ENCODE peak calls at places on chromosomes 5 and 9, in ten cellular contexts. X is astrocyte, Q is A549, W is heart right ventricle, N is MM.1S, E is fibroblast of mammary gland, Y is fibroblast of lung, V is HFF-Myc, Z is Caco-2, K is BJ. H is an unnamed sample.

GRCh38 chr9:89786650-89787049 is 181.8 kb downstream of the GADD45G start:
- DNase-seq in X (no peak), Q (no peak), W (peak), N (no peak), E (no peak), Y (peak), V (no peak), Z (no peak), K (no peak), H (no peak)

GRCh38 chr9:125521462-125522327 is 185.3 kb downstream of the MAPKAP1 start:
- DNase-seq in X (peak), Q (peak), W (no peak), N (peak), E (peak), Y (peak), V (peak), Z (no peak), K (peak), H (no peak)

GRCh38 chr9:76701441-76702031 is 62.7 kb upstream of the PCA3 start:
- DNase-seq in X (peak), Q (no peak), W (no peak), N (no peak), E (peak), Y (peak), V (no peak), Z (no peak), K (no peak), H (no peak)

GRCh38 chr5:112918679-112919078 is 3.3 kb downstream of the REEP5 start:
- DNase-seq in X (no peak), Q (no peak), W (no peak), N (no peak), E (no peak), Y (peak), V (no peak), Z (no peak), K (no peak), H (no peak)

GRCh38 chr9:75238311-75238976 is 150.1 kb downstream of the OSTF1 start:
- DNase-seq in X (peak), Q (peak), W (peak), N (peak), E (peak), Y (peak), V (peak), Z (peak), K (no peak), H (peak)

GRCh38 chr9:947985-948384 is 28.5 kb upstream of the DMRT3 start:
- DNase-seq in X (no peak), Q (no peak), W (no peak), N (no peak), E (no peak), Y (no peak), V (no peak), Z (no peak), K (no peak), H (no peak)

GRCh38 chr5:126516133-126516532 is 78.9 kb downstream of the ALDH7A1 start:
- DNase-seq in X (peak), Q (no peak), W (no peak), N (no peak), E (peak), Y (peak), V (no peak), Z (no peak), K (no peak), H (no peak)

GRCh38 chr5:91651704-91652103 is 268.6 kb upstream of the ARRDC3 start:
- DNase-seq in X (no peak), Q (peak), W (no peak), N (no peak), E (peak), Y (no peak), V (no peak), Z (no peak), K (no peak), H (no peak)

GRCh38 chr9:81716409-81716808 is 27.1 kb upstream of the TLE1 start:
- DNase-seq in X (peak), Q (no peak), W (no peak), N (no peak), E (peak), Y (peak), V (no peak), Z (no peak), K (no peak), H (no peak)

GRCh38 chr5:171311698-171312083 is 2.6 kb downstream of the TLX3 start:
- DNase-seq in X (no peak), Q (no peak), W (no peak), N (no peak), E (no peak), Y (no peak), V (no peak), Z (no peak), K (no peak), H (no peak)

GRCh38 chr5:76737131-76737556 is 21.2 kb downstream of the F2R start:
- DNase-seq in X (no peak), Q (no peak), W (no peak), N (peak), E (no peak), Y (no peak), V (no peak), Z (no peak), K (no peak), H (no peak)

GRCh38 chr5:111172504-111172903 is 51.7 kb upstream of the CAMK4 start:
- DNase-seq in X (no peak), Q (no peak), W (no peak), N (no peak), E (no peak), Y (no peak), V (no peak), Z (no peak), K (no peak), H (no peak)

GRCh38 chr9:76294301-76294700 is 99.9 kb downstream of the RFK start:
- DNase-seq in X (no peak), Q (no peak), W (no peak), N (no peak), E (no peak), Y (no peak), V (no peak), Z (no peak), K (no peak), H (no peak)

GRCh38 chr9:83472221-83472665 is 66.0 kb downstream of the FRMD3 start:
- DNase-seq in X (peak), Q (peak), W (peak), N (no peak), E (peak), Y (peak), V (no peak), Z (peak), K (peak), H (no peak)

GRCh38 chr9:135945969-135946368 is 15.2 kb downstream of the UBAC1 start:
- DNase-seq in X (no peak), Q (no peak), W (no peak), N (no peak), E (no peak), Y (no peak), V (no peak), Z (peak), K (no peak), H (no peak)

GRCh38 chr9:72477862-72478564 is 43.4 kb upstream of the TMC1 start:
- DNase-seq in X (peak), Q (peak), W (peak), N (no peak), E (peak), Y (peak), V (peak), Z (peak), K (no peak), H (no peak)

GRCh38 chr5:38426986-38427950 is 129.2 kb downstream of the LIFR start:
- DNase-seq in X (peak), Q (no peak), W (no peak), N (no peak), E (peak), Y (peak), V (no peak), Z (no peak), K (no peak), H (no peak)

GRCh38 chr5:170132642-170133448 is 27.1 kb downstream of the FOXI1 start:
- DNase-seq in X (peak), Q (peak), W (no peak), N (no peak), E (peak), Y (peak), V (peak), Z (no peak), K (peak), H (no peak)

GRCh38 chr5:160434022-160434531 is 12.4 kb downstream of the PTTG1 start:
- DNase-seq in X (peak), Q (no peak), W (no peak), N (no peak), E (no peak), Y (peak), V (no peak), Z (no peak), K (no peak), H (no peak)

GRCh38 chr5:129345213-129345925 is 114.7 kb upstream of the ADAMTS19 start:
- DNase-seq in X (no peak), Q (no peak), W (no peak), N (no peak), E (no peak), Y (no peak), V (no peak), Z (no peak), K (no peak), H (no peak)

GRCh38 chr9:12732971-12733370 is 39.8 kb downstream of the TYRP1 start:
- DNase-seq in X (no peak), Q (no peak), W (no peak), N (no peak), E (peak), Y (no peak), V (no peak), Z (no peak), K (no peak), H (no peak)

GRCh38 chr9:134709512-134710270 is 68.1 kb downstream of the COL5A1 start:
- DNase-seq in X (peak), Q (no peak), W (peak), N (no peak), E (peak), Y (peak), V (no peak), Z (no peak), K (no peak), H (no peak)

GRCh38 chr5:151703227-151703626 is 16.5 kb upstream of the SPARC start:
- DNase-seq in X (no peak), Q (no peak), W (no peak), N (peak), E (no peak), Y (no peak), V (no peak), Z (no peak), K (no peak), H (no peak)

GRCh38 chr9:120740135-120740534 is 25.9 kb upstream of the MEGF9 start:
- DNase-seq in X (peak), Q (peak), W (no peak), N (no peak), E (no peak), Y (peak), V (no peak), Z (no peak), K (no peak), H (no peak)

GRCh38 chr9:116842658-116843057 is 155.6 kb downstream of the TRIM32 start:
- DNase-seq in X (no peak), Q (no peak), W (no peak), N (no peak), E (no peak), Y (no peak), V (no peak), Z (peak), K (no peak), H (no peak)

GRCh38 chr5:7878381-7878873 is 9.5 kb downstream of the MTRR start:
- DNase-seq in X (peak), Q (peak), W (no peak), N (no peak), E (peak), Y (peak), V (no peak), Z (no peak), K (no peak), H (no peak)

GRCh38 chr5:78984020-78984610 is 995 bp downstream of the ARSB start:
- DNase-seq in X (peak), Q (no peak), W (no peak), N (peak), E (peak), Y (peak), V (no peak), Z (no peak), K (no peak), H (no peak)

GRCh38 chr9:108316066-108316465 is 539.7 kb downstream of the ACTL7B start:
- DNase-seq in X (no peak), Q (no peak), W (no peak), N (no peak), E (no peak), Y (no peak), V (no peak), Z (no peak), K (no peak), H (no peak)

GRCh38 chr9:89743576-89744254 is 138.9 kb downstream of the GADD45G start:
- DNase-seq in X (no peak), Q (no peak), W (no peak), N (peak), E (no peak), Y (no peak), V (no peak), Z (peak), K (no peak), H (no peak)

GRCh38 chr5:13629218-13629617 is 315.3 kb downstream of the DNAH5 start:
- DNase-seq in X (no peak), Q (no peak), W (no peak), N (no peak), E (no peak), Y (no peak), V (no peak), Z (no peak), K (no peak), H (no peak)

GRCh38 chr9:110714314-110714713 is 45.7 kb downstream of the MUSK start:
- DNase-seq in X (no peak), Q (peak), W (no peak), N (no peak), E (no peak), Y (peak), V (no peak), Z (no peak), K (no peak), H (no peak)

GRCh38 chr9:77897292-77897691 is 134.3 kb downstream of the GNAQ start:
- DNase-seq in X (no peak), Q (peak), W (peak), N (no peak), E (no peak), Y (peak), V (peak), Z (no peak), K (no peak), H (peak)

GRCh38 chr5:5421149-5421960 is 1.1 kb upstream of the ICE1 start:
- DNase-seq in X (peak), Q (no peak), W (no peak), N (peak), E (no peak), Y (peak), V (no peak), Z (no peak), K (no peak), H (no peak)

GRCh38 chr5:69415584-69415958 is 655 bp downstream of the MARVELD2 start:
- DNase-seq in X (no peak), Q (no peak), W (no peak), N (no peak), E (no peak), Y (no peak), V (no peak), Z (peak), K (no peak), H (no peak)

GRCh38 chr5:37437716-37438115 is 58.6 kb downstream of the WDR70 start:
- DNase-seq in X (peak), Q (no peak), W (no peak), N (no peak), E (peak), Y (peak), V (no peak), Z (no peak), K (no peak), H (no peak)

GRCh38 chr5:132011561-132012384 is at the start of gene ACSL6:
- DNase-seq in X (no peak), Q (no peak), W (no peak), N (no peak), E (no peak), Y (no peak), V (no peak), Z (peak), K (no peak), H (no peak)
- H3K4me3 ChIP-seq in X (peak), Q (peak), W (peak), N (peak), E (peak), Y (peak), V (peak), Z (peak), K (peak), H (peak)

GRCh38 chr9:115553082-115553481 is 435.1 kb upstream of the TNC start:
- DNase-seq in X (peak), Q (no peak), W (no peak), N (no peak), E (no peak), Y (peak), V (no peak), Z (no peak), K (no peak), H (no peak)
- H3K4me3 ChIP-seq in X (no peak), Q (no peak), W (no peak), N (no peak), E (no peak), Y (no peak), V (no peak), Z (no peak), K (no peak), H (no peak)

DNA sequence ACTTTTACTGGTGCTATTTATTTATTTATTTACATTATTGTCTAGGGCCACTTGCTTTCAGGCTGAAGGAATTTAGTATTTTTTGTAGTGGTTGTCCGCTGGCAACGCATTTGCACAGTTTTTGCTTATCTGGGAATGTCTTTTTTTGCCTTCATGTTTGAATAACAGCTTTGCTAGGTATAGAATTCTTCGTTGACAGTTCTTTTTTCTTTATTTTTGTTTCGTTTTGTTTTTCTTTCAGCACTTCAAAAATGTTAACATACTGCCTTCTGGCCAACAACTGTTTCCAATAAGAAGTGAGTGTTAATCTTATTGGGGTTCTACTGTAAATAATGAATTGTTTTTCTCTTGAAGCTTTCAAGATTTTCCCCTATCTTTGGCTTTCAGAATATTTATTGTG is 252.7 kb upstream of the TARS1 start:
- DNase-seq in X (no peak), Q (no peak), W (no peak), N (no peak), E (no peak), Y (no peak), V (no peak), Z (no peak), K (no peak), H (no peak)
- H3K4me3 ChIP-seq in X (no peak), Q (no peak), W (no peak), N (no peak), E (no peak), Y (no peak), V (no peak), Z (no peak), K (no peak), H (no peak)

GRCh38 chr9:128252317-128253139 is 23.3 kb downstream of the GOLGA2 start:
- DNase-seq in X (no peak), Q (no peak), W (no peak), N (no peak), E (no peak), Y (no peak), V (no peak), Z (no peak), K (no peak), H (no peak)

GRCh38 chr9:128250839-128251558 is 24.8 kb downstream of the GOLGA2 start:
- DNase-seq in X (no peak), Q (no peak), W (no peak), N (no peak), E (no peak), Y (no peak), V (no peak), Z (no peak), K (no peak), H (no peak)

GRCh38 chr9:128249558-128249913 is 26.3 kb downstream of the GOLGA2 start:
- DNase-seq in X (no peak), Q (no peak), W (no peak), N (no peak), E (no peak), Y (no peak), V (no peak), Z (no peak), K (no peak), H (no peak)

GRCh38 chr9:128251701-128252100 is 24.1 kb downstream of the GOLGA2 start:
- DNase-seq in X (no peak), Q (no peak), W (no peak), N (no peak), E (peak), Y (peak), V (no peak), Z (no peak), K (no peak), H (no peak)

GRCh38 chr9:128249914-128250838 is 25.6 kb downstream of the GOLGA2 start:
- DNase-seq in X (peak), Q (peak), W (peak), N (peak), E (peak), Y (peak), V (no peak), Z (peak), K (no peak), H (peak)
- H3K4me3 ChIP-seq in X (peak), Q (no peak), W (peak), N (peak), E (no peak), Y (no peak), V (peak), Z (peak), K (peak), H (peak)

GRCh38 chr9:85040806-85041575 is 371.5 kb downstream of the NTRK2 start:
- DNase-seq in X (peak), Q (no peak), W (no peak), N (no peak), E (no peak), Y (peak), V (no peak), Z (no peak), K (no peak), H (no peak)

GRCh38 chr9:85040141-85040540 is 370.6 kb downstream of the NTRK2 start:
- DNase-seq in X (no peak), Q (no peak), W (no peak), N (no peak), E (no peak), Y (no peak), V (no peak), Z (no peak), K (no peak), H (no peak)

GRCh38 chr9:85041737-85042136 is 372.2 kb downstream of the NTRK2 start:
- DNase-seq in X (no peak), Q (no peak), W (no peak), N (no peak), E (no peak), Y (no peak), V (no peak), Z (no peak), K (no peak), H (no peak)

GRCh38 chr9:85045271-85045670 is 375.7 kb downstream of the NTRK2 start:
- DNase-seq in X (no peak), Q (peak), W (no peak), N (no peak), E (no peak), Y (no peak), V (no peak), Z (no peak), K (no peak), H (no peak)

DNA sequence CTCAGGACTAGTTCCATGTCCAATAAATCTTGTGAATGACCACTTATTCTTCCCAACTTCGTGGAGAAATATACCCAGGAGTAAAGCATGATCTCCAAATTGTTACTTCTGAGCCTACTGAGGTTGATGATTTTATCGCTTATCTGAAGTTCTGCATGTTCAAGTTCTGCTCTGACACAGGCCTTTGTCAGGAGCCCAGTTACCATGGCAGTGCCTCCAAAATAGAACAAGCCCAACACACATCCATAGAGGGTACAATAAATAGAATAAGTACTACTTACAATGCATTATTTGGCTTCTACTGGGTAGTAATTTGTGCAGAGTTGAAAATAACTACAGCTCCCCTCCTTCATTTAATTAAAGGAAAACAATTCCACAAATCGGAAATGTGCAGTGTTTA is 373.7 kb downstream of the NTRK2 start:
- DNase-seq in X (no peak), Q (no peak), W (no peak), N (no peak), E (no peak), Y (no peak), V (no peak), Z (no peak), K (no peak), H (no peak)
- H3K4me3 ChIP-seq in X (no peak), Q (no peak), W (no peak), N (no peak), E (no peak), Y (no peak), V (no peak), Z (no peak), K (no peak), H (no peak)

DNA sequence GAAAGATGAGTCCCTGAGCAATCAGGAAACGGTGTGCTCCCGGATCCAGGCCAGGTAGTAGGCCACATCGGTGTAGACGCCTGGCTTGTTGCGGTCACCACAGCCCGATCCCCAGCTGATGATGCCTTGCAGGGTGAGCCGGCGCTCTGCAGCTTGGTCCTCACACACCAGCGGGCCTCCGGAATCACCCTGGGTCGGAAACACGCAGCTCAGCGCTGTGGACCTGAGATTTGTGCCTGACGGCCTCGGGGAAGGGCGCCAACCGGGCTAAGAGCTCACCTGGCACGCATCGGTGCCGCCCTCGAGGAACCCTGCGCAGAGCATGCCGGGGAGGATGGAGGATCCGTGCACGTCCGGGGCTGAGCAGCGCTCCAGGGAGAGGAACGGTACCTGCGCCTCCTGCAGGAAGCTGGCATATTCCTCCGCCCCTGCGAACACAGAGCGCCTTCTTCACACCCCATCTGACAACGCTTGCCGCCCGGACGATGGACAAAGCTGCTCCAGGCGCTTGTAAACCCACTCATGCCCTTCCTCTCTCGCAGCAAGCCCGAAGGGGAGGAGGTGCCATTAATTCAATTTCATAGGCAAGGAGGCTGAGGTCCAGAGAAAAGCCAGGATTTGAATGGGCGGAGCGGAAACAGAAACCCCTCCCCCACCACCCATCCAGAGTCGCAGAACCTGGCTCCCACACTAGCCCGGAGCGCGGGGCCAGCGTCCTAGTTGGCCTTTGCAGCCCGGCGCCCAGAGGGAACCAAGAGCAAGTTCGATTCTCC is 2.0 kb upstream of the PFN3 start:
- DNase-seq in X (peak), Q (peak), W (no peak), N (no peak), E (peak), Y (peak), V (no peak), Z (peak), K (no peak), H (peak)
- H3K4me3 ChIP-seq in X (peak), Q (peak), W (no peak), N (peak), E (no peak), Y (no peak), V (no peak), Z (peak), K (no peak), H (peak)

H was measured in iPS DF 6.9.